ENCODE peak calls at places on chromosomes 16 and 17, in seven cellular contexts. L is brain microvascular endothelial cell; Y is MM.1S; X is CD4-positive, alpha-beta T cell; I is RCC 7860; G is stimulated activated effector memory CD8-positive, alpha-beta T cell treated with anti-CD3 and anti-CD28 coated beads, Interleukin-12 subunit alpha, Interleukin-12 subunit beta, amount 100 ng/mL, for 72 hours; D is thyroid gland. T is an unnamed sample.

GRCh38 chr17:82497483-82498405 is 21.8 kb upstream of the FOXK2 start:
- DNase-seq in L (peak), Y (peak), X (peak), D (peak), I (no peak), G (peak), T (peak)

GRCh38 chr17:80082403-80083135 is 18.8 kb upstream of the GAA start:
- DNase-seq in D (peak), L (peak), G (no peak), I (peak), X (peak), Y (peak), T (peak)

GRCh38 chr16:72066747-72067146 is 3.7 kb downstream of the HPR start:
- DNase-seq in Y (peak), D (no peak), I (peak), X (no peak), L (peak), G (no peak), T (peak)

GRCh38 chr16:9357829-9358228 is 266.4 kb downstream of the HAPSTR1 start:
- DNase-seq in D (no peak), Y (no peak), L (no peak), X (no peak), I (no peak), G (no peak), T (no peak)

GRCh38 chr16:1048442-1049112 is 24.0 kb upstream of the SSTR5 start:
- DNase-seq in Y (no peak), D (no peak), L (peak), G (no peak), I (no peak), X (no peak), T (peak)

GRCh38 chr16:5865231-5865630 is 767.6 kb upstream of the EEF2KMT start:
- DNase-seq in I (peak), Y (no peak), L (no peak), X (no peak), D (no peak), G (no peak), T (no peak)

GRCh38 chr16:11356573-11357331 is 11.5 kb downstream of the RMI2 start:
- DNase-seq in G (no peak), Y (peak), I (peak), X (no peak), D (peak), L (peak), T (peak)

GRCh38 chr17:28364665-28365363 is at the start of gene SEBOX:
- DNase-seq in L (no peak), I (no peak), D (no peak), G (no peak), Y (no peak), X (no peak), T (no peak)

GRCh38 chr16:15434425-15435215 is at the start of gene BMERB1:
- DNase-seq in Y (peak), D (peak), L (peak), G (peak), X (peak), I (no peak), T (peak)

GRCh38 chr16:86498155-86498651 is 12.1 kb upstream of the FOXF1 start:
- DNase-seq in X (no peak), L (no peak), D (no peak), G (no peak), I (no peak), Y (no peak), T (no peak)

GRCh38 chr17:40526668-40527067 is 25.2 kb upstream of the TNS4 start:
- DNase-seq in L (no peak), D (peak), G (no peak), I (no peak), X (no peak), Y (no peak), T (no peak)

GRCh38 chr17:79179334-79179733 is 104.7 kb downstream of the ENGASE start:
- DNase-seq in D (no peak), Y (no peak), L (no peak), I (no peak), X (no peak), G (no peak), T (no peak)

GRCh38 chr17:3907483-3908216 is 8.6 kb downstream of the P2RX1 start:
- DNase-seq in D (no peak), I (no peak), Y (no peak), L (no peak), G (no peak), X (no peak), T (no peak)

GRCh38 chr17:48555183-48555615 is 10.3 kb upstream of the HOXB2 start:
- DNase-seq in L (no peak), I (peak), Y (no peak), G (no peak), D (no peak), X (no peak), T (peak)

GRCh38 chr16:88347656-88348376 is 34.9 kb upstream of the ZNF469 start:
- DNase-seq in D (no peak), I (no peak), Y (no peak), L (no peak), X (peak), G (no peak), T (peak)

GRCh38 chr16:73054131-73054496 is 6.2 kb upstream of the ZFHX3 start:
- DNase-seq in I (no peak), Y (no peak), L (no peak), G (no peak), D (no peak), X (no peak), T (no peak)

GRCh38 chr16:54447606-54448440 is 161.2 kb upstream of the IRX3 start:
- DNase-seq in D (no peak), X (no peak), G (no peak), L (peak), I (peak), Y (no peak), T (no peak)

GRCh38 chr17:55327225-55328088 is 62.7 kb downstream of the HLF start:
- DNase-seq in I (no peak), X (no peak), G (no peak), D (no peak), Y (no peak), L (no peak), T (no peak)

GRCh38 chr16:74752258-74752657 is 22.4 kb downstream of the FA2H start:
- DNase-seq in Y (no peak), D (no peak), I (no peak), G (no peak), X (no peak), L (no peak), T (no peak)

GRCh38 chr17:49554694-49555494 is 20.8 kb upstream of the NXPH3 start:
- DNase-seq in L (no peak), D (peak), G (no peak), X (no peak), I (no peak), Y (no peak), T (no peak)

GRCh38 chr17:7846063-7846735 is 8.7 kb upstream of the TMEM88 start:
- DNase-seq in L (no peak), Y (no peak), I (no peak), G (no peak), D (no peak), X (no peak), T (no peak)

GRCh38 chr16:10951016-10951415 is 6.7 kb downstream of the CLEC16A start:
- DNase-seq in X (no peak), I (no peak), G (no peak), Y (no peak), L (no peak), D (no peak), T (no peak)

GRCh38 chr17:59815965-59816364 is 76.8 kb downstream of the TUBD1 start:
- DNase-seq in D (no peak), Y (no peak), I (no peak), G (no peak), X (no peak), L (no peak), T (no peak)

GRCh38 chr16:3999479-3999868 is 116.8 kb downstream of the ADCY9 start:
- DNase-seq in L (peak), G (no peak), I (no peak), Y (no peak), D (peak), X (no peak), T (peak)

GRCh38 chr16:66899945-66900688 is 18.6 kb downstream of the CDH16 start:
- DNase-seq in G (no peak), I (peak), X (no peak), Y (no peak), D (peak), L (peak), T (peak)

GRCh38 chr17:35666967-35667552 is 64.4 kb upstream of the RASL10B start:
- DNase-seq in L (peak), D (no peak), X (no peak), I (no peak), G (no peak), Y (no peak), T (no peak)

GRCh38 chr16:71396589-71396988 is 38.1 kb downstream of the CALB2 start:
- DNase-seq in D (no peak), G (no peak), I (no peak), Y (no peak), L (no peak), X (no peak), T (no peak)

GRCh38 chr16:86653289-86654006 is 75.1 kb downstream of the FOXL1 start:
- DNase-seq in I (no peak), D (no peak), Y (no peak), L (peak), G (no peak), X (no peak), T (no peak)

GRCh38 chr16:11669380-11670146 is 1.3 kb downstream of the SNN start:
- DNase-seq in G (no peak), Y (no peak), D (peak), L (no peak), I (no peak), X (no peak), T (no peak)

GRCh38 chr16:1078579-1079021 is 6.1 kb downstream of the SSTR5 start:
- DNase-seq in G (no peak), D (no peak), L (peak), X (no peak), I (no peak), Y (no peak), T (peak)

T was measured in SJCRH30.